ENCODE peak calls at places on chromosomes 16 and 17, in five cellular contexts. B is GM12865, D is kidney epithelial cell, C is endothelial cell, G is tibial nerve. K is an unnamed sample.

GRCh38 chr17:82875418-82875856 is 35.6 kb upstream of the ZNF750 start:
- DNase-seq in B (no peak), D (no peak), C (peak; percentile 56), G (no peak), K (peak; percentile 42)

GRCh38 chr16:17238285-17239028 is 232.3 kb downstream of the XYLT1 start:
- DNase-seq in B (peak; percentile 76), D (no peak), C (no peak), G (no peak), K (no peak)

GRCh38 chr16:58198022-58198683 is at the start of gene CSNK2A2:
- DNase-seq in B (peak; percentile 85), D (no peak), C (peak; percentile 74), G (peak; percentile 28), K (peak; percentile 61)

GRCh38 chr16:11310997-11311561 is 29.9 kb upstream of the PRM1 start:
- DNase-seq in B (peak; percentile 93), D (no peak), C (peak; percentile 18), G (no peak), K (no peak)

GRCh38 chr16:73057369-73058210 is 9.7 kb upstream of the ZFHX3 start:
- DNase-seq in B (peak; percentile 54), D (no peak), C (peak; percentile 61), G (no peak), K (peak; percentile 53)

GRCh38 chr16:55842369-55843104 is 9.6 kb upstream of the CES1 start:
- DNase-seq in B (peak; percentile 47), D (no peak), C (peak; percentile 34), G (peak; percentile 53), K (no peak)

GRCh38 chr16:83835972-83836566 is 28.3 kb downstream of the HSBP1 start:
- DNase-seq in B (peak; percentile 9), D (no peak), C (no peak), G (no peak), K (no peak)

GRCh38 chr16:14562691-14563491 is 67.2 kb downstream of the PARN start:
- DNase-seq in B (no peak), D (no peak), C (no peak), G (peak; percentile 7), K (no peak)

GRCh38 chr17:29723283-29724047 is 100.8 kb upstream of the CORO6 start:
- DNase-seq in B (peak; percentile 75), D (no peak), C (no peak), G (no peak), K (no peak)

GRCh38 chr16:57277586-57277985 is 6.9 kb downstream of the PLLP start:
- DNase-seq in B (peak; percentile 46), D (peak; percentile 90), C (no peak), G (no peak), K (no peak)

GRCh38 chr16:84266451-84266850 is 26.6 kb upstream of the KCNG4 start:
- DNase-seq in B (peak; percentile 63), D (no peak), C (peak; percentile 62), G (peak; percentile 42), K (no peak)

GRCh38 chr17:77330602-77331081 is 189.9 kb downstream of the SEC14L1 start:
- DNase-seq in B (no peak), D (no peak), C (no peak), G (no peak), K (no peak)

GRCh38 chr17:28053725-28054124 is 11.2 kb downstream of the NLK start:
- DNase-seq in B (no peak), D (no peak), C (no peak), G (no peak), K (no peak)

GRCh38 chr17:78412403-78412802 is 34.0 kb downstream of the PGS1 start:
- DNase-seq in B (no peak), D (no peak), C (no peak), G (no peak), K (no peak)

GRCh38 chr16:88437367-88437964 is 15.6 kb upstream of the ZFPM1 start:
- DNase-seq in B (peak; percentile 59), D (no peak), C (peak; percentile 75), G (no peak), K (peak; percentile 72)

GRCh38 chr16:62665269-62665668 is 629.0 kb upstream of the CDH8 start:
- DNase-seq in B (peak; percentile 30), D (no peak), C (no peak), G (no peak), K (no peak)

GRCh38 chr17:44193326-44194084 is 6.2 kb downstream of the ATXN7L3 start:
- DNase-seq in B (no peak), D (no peak), C (no peak), G (no peak), K (no peak)
- TF ChIP-seq CTCF in B (no peak), D (no peak), C (no peak), G (no peak), K (no peak)

DNA sequence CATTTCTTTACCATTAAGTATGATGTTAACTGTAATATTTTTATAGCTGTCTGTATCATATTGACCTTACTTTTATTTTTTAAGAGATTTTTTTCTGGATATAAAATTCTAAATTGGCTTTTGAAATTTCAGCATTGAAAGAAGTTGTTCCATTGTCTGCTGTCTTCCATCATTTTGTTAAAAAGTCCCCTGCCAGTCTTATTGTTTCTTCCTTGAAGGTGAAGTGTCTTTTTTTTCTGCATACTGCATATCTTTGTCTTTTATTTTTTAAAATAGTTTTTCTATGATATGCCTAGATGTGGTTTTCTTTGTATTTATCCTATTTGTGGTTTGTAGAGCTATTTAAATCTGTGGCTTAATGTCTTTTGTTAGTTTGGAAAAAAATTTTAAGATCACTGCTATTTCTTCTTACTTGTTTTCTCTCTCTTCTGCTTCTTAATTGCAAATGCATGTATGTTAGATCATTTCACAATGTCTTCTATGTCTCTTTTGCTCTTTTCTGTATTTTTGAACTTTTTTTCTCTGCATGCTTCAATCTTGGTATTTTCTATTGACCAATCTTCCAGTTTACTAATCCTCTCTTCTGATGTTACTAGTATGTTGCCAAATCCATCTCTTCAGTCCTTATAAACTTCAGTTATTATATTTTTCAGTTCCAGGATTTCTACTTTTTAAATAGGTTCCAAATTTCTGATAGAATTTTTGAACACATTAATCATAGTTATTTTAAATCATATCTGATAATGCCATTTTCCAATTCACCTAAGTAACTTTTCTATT is 20.2 kb downstream of the IL21R start:
- DNase-seq in B (no peak), D (no peak), C (no peak), G (no peak), K (no peak)
- TF ChIP-seq CTCF in B (no peak), D (no peak), C (no peak), G (no peak), K (no peak)

GRCh38 chr17:16406742-16407674 is 8.4 kb upstream of the TRPV2 start:
- DNase-seq in B (peak; percentile 78), D (no peak), C (peak; percentile 59), G (no peak), K (peak; percentile 53)
- TF ChIP-seq CTCF in B (no peak), D (no peak), C (no peak), G (no peak), K (peak; percentile 22)

DNA sequence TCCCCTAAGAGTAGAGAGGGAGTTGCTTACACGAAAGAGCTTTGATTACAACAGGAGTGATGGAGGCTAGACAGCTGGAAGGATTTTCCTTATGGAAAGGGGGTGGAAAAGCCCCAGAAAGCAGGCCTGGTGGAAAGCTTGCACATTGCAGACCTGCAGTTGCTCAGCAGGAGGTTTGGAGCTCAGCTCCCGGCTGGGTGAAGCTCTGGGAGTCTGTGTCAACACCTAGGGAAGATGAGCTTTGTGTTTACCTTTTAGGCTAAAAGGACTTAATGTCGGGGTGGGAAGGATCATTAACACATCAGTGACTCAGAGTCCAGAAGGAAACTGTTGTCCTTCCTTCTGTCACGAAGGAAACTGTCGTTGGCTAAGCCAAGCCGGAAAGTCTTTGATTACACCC is 48.1 kb downstream of the RAP1GAP2 start:
- DNase-seq in B (no peak), D (no peak), C (no peak), G (no peak), K (no peak)
- TF ChIP-seq CTCF in B (no peak), D (no peak), C (no peak), G (no peak), K (peak; percentile 10)

DNA sequence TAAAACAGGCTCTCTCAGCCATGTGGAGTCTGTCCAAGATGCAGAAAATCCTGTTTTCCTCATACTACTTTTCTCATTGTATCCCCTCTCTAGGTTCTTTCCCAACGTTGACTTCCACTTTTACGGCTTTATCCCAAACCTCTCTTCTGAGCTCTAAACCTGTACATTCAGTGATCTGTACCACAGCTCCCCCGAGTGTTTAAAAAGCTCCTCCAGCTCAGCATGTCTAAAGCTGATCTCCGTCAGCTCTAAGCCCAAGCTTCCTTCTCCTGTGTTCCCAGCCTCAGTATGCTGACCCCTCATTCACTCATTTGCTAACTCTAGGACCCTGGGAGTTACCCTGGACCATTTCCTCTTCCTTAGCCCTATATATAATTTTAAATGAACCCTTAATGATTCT is 144.6 kb downstream of the DNAH9 start:
- DNase-seq in B (no peak), D (no peak), C (no peak), G (no peak), K (no peak)
- TF ChIP-seq CTCF in B (no peak), D (no peak), C (no peak), G (no peak), K (peak; percentile 22)

DNA sequence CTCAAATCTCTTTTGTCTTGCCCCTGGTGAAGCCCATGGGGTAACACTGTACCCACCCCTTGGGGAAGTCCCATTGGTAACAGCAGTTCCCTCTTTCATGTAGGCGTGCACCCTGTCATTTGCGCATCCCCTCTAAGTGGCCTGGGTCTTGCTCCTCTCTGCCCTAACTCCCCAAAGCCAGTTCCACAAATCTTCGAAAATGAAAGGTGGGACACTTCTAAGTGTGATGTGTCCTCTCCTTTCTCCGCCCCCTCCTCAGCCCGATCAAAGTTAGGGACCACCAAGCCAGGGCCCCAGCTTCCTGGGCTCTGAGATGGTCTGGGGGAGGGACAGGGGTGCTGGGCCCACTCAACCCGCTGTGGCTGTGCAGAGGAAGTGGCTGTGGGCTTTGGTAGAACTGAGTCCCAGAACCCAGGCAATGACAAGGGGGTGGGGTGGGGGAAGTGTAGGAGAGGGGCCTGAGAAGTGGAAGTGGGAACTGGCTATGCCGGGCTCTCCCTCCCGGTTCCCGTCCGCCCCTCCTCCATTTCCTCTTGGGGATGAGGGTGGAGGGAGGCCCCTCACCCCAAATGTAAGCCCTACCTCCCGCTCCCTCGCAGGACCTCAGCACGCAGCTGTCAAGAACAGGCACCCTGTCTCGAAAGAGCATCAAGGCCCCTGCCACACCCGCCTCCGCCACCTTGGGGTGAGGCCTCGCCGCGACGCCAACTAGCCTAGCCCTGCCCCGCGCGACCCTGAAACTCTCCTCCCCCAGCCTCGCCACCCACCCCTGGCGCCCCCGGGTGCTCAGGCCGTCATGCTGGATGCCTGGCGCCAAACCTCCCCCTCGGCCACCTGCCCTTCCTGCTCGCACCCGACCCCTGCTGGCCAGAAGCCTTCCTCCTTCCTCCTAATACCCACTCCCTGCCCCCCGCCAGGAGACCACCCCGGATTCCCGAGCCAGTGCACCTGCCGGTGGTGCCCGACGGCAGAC is 8.7 kb downstream of the ABI3 start:
- DNase-seq in B (peak; percentile 83), D (no peak), C (no peak), G (no peak), K (no peak)
- TF ChIP-seq CTCF in B (peak; percentile 63), D (peak; percentile 49), C (no peak), G (no peak), K (peak; percentile 7)